ENCODE peak calls at places on chromosome 12, in five cellular contexts. Z is CD8-positive, alpha-beta T cell; N is breast epithelium; U is GM13977; X is mesothelial cell of epicardium. S is an unnamed sample.

GRCh38 chr12:62963642-62964041 is 28.7 kb upstream of the PPM1H start:
- DNase-seq in X (no peak), N (no peak), U (no peak), Z (no peak), S (no peak)

GRCh38 chr12:60333461-60333860 is 737.6 kb downstream of the SLC16A7 start:
- DNase-seq in Z (no peak), X (no peak), U (no peak), N (no peak), S (no peak)

GRCh38 chr12:28814246-28814645 is 334.8 kb upstream of the FAR2 start:
- DNase-seq in N (peak), Z (no peak), U (no peak), X (no peak), S (no peak)

GRCh38 chr12:70576341-70577282 is 60.6 kb downstream of the PTPRB start:
- DNase-seq in X (no peak), U (peak), Z (no peak), N (no peak), S (no peak)

GRCh38 chr12:124747426-124748161 is 116.1 kb downstream of the SCARB1 start:
- DNase-seq in N (no peak), X (no peak), Z (no peak), U (peak), S (no peak)

GRCh38 chr12:63387736-63388135 is 236.7 kb upstream of the AVPR1A start:
- DNase-seq in U (no peak), X (no peak), Z (no peak), N (no peak), S (no peak)

GRCh38 chr12:105775351-105775750 is 363.4 kb downstream of the NUAK1 start:
- DNase-seq in U (no peak), N (no peak), Z (no peak), X (no peak), S (no peak)

GRCh38 chr12:42332301-42332894 is 6.4 kb downstream of the PPHLN1 start:
- DNase-seq in N (no peak), U (peak), Z (no peak), X (no peak), S (no peak)

GRCh38 chr12:121494093-121494787 is 86.6 kb downstream of the KDM2B start:
- DNase-seq in U (peak), Z (peak), X (no peak), N (no peak), S (no peak)

GRCh38 chr12:101698782-101699347 is 1.4 kb downstream of the CHPT1 start:
- DNase-seq in N (no peak), X (no peak), Z (no peak), U (peak), S (no peak)

GRCh38 chr12:1373887-1374286 is 220.5 kb downstream of the FBXL14 start:
- DNase-seq in X (no peak), Z (no peak), N (no peak), U (no peak), S (no peak)

GRCh38 chr12:1581973-1582708 is 12.2 kb downstream of the FBXL14 start:
- DNase-seq in U (no peak), X (no peak), N (no peak), Z (no peak), S (no peak)

GRCh38 chr12:47822386-47822785 is 2.7 kb upstream of the HDAC7 start:
- DNase-seq in Z (no peak), X (no peak), U (no peak), N (no peak), S (no peak)

GRCh38 chr12:3241621-3242020 is 164.4 kb downstream of the TSPAN9 start:
- DNase-seq in U (no peak), X (no peak), N (no peak), Z (no peak), S (no peak)

GRCh38 chr12:89949457-89950195 is 241.0 kb upstream of the ATP2B1 start:
- DNase-seq in U (peak), X (no peak), N (no peak), Z (peak), S (no peak)

GRCh38 chr12:98980508-98980907 is 335.4 kb downstream of the APAF1 start:
- DNase-seq in U (no peak), X (no peak), N (no peak), Z (no peak), S (no peak)

GRCh38 chr12:110705309-110705708 is 16.4 kb upstream of the HVCN1 start:
- DNase-seq in N (no peak), U (no peak), X (no peak), Z (no peak), S (no peak)

GRCh38 chr12:119444462-119445044 is 110.0 kb downstream of the CCDC60 start:
- DNase-seq in U (peak), Z (no peak), N (no peak), X (no peak), S (peak)

GRCh38 chr12:80617733-80618132 is 89.7 kb upstream of the MYF6 start:
- DNase-seq in U (no peak), X (no peak), Z (no peak), N (no peak), S (no peak)

GRCh38 chr12:111446631-111447570 is 41.2 kb downstream of the SH2B3 start:
- DNase-seq in X (peak), Z (no peak), N (peak), U (no peak), S (no peak)

GRCh38 chr12:58639323-58639934 is 280.9 kb downstream of the LRIG3 start:
- DNase-seq in X (no peak), U (no peak), N (no peak), Z (no peak), S (no peak)

GRCh38 chr12:132886529-132887477 is 602 bp downstream of the CHFR start:
- DNase-seq in U (no peak), N (no peak), Z (no peak), X (peak), S (no peak)

GRCh38 chr12:130818381-130819247 is 20.4 kb downstream of the STX2 start:
- DNase-seq in X (peak), N (peak), Z (peak), U (peak), S (no peak)

GRCh38 chr12:130456375-130457199 is 118.9 kb downstream of the PIWIL1 start:
- DNase-seq in N (no peak), Z (no peak), X (no peak), U (no peak), S (no peak)

GRCh38 chr12:105393586-105393985 is 63.1 kb downstream of the C12orf75 start:
- DNase-seq in X (no peak), N (no peak), Z (no peak), U (no peak), S (no peak)

GRCh38 chr12:126117502-126117901 is 1052.3 kb downstream of the AACS start:
- DNase-seq in N (no peak), Z (no peak), U (no peak), X (no peak), S (no peak)

GRCh38 chr12:6824085-6824800 is 2.6 kb downstream of the GPR162 start:
- DNase-seq in N (no peak), U (no peak), Z (no peak), X (no peak), S (no peak)

GRCh38 chr12:26744697-26745440 is 88.1 kb downstream of the ITPR2 start:
- DNase-seq in U (no peak), X (no peak), N (no peak), Z (no peak), S (no peak)

GRCh38 chr12:9784816-9785215 is 24.1 kb upstream of the CD69 start:
- DNase-seq in Z (no peak), N (no peak), X (no peak), U (no peak), S (no peak)

GRCh38 chr12:9784326-9784725 is 23.6 kb upstream of the CD69 start:
- DNase-seq in Z (no peak), X (no peak), U (no peak), N (no peak), S (no peak)

GRCh38 chr12:9782547-9783382 is 22.1 kb upstream of the CD69 start:
- DNase-seq in U (no peak), X (no peak), N (no peak), Z (no peak), S (no peak)

GRCh38 chr12:9786726-9787339 is 26.1 kb upstream of the CD69 start:
- DNase-seq in N (no peak), Z (no peak), U (no peak), X (no peak), S (no peak)

DNA sequence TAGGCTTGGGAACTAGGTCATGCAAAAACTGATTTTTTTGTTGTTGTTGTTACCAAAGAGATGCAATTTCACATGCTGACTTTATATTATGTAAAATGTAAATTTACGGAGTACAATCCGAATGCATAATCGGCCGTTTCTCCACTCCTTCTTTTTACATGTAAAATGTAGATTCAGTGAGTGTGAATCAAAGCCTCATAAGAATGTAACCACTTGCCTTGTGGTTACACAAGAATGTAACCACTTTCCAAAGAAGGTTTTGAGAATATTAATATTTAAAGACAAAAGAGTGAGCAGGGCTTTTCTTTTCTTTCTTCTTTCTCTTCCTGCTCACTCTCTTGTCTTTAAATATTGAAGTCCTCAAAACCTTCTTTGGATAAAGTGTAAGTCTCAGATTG is 26.6 kb upstream of the CD69 start:
- DNase-seq in U (no peak), N (no peak), X (no peak), Z (no peak), S (no peak)
- TF ChIP-seq CTCF in U (no peak), N (no peak), X (no peak), Z (no peak), S (no peak)

GRCh38 chr12:93742086-93742934 is 65.1 kb downstream of the CRADD start:
- DNase-seq in N (peak), Z (peak), X (peak), U (peak), S (no peak)
- TF ChIP-seq CTCF in N (no peak), Z (no peak), X (no peak), U (peak), S (no peak)

GRCh38 chr12:18320036-18320617 is 58.8 kb downstream of the PIK3C2G start:
- DNase-seq in U (peak), N (no peak), X (no peak), Z (no peak), S (no peak)
- TF ChIP-seq CTCF in U (peak), N (no peak), X (peak), Z (no peak), S (peak)

GRCh38 chr12:109477185-109477962 is at the start of the genes KCTD10 and UBE3B:
- DNase-seq in X (peak), N (peak), U (peak), Z (peak), S (peak)
- TF ChIP-seq CTCF in X (no peak), N (no peak), U (no peak), Z (no peak), S (no peak)

DNA sequence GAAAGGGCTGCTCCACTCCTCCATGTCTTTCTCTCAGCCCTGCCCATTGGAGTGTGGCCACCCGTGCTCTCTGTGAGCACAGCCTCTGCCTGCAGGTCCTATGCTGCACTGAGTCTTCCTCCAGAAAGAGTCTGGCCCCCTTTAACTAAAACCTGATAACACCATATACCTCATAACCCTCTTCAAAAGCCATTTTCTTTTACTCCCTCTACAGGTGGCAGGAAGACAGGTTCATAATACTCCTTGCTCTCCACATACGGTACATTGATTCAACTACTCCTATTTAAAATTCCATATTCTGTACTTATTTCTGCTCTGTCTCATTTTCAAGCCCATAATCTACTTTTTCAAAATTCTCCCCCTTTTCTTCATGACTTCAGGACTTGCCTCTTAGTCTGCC is 144.0 kb downstream of the HELB start:
- DNase-seq in U (no peak), X (no peak), N (no peak), Z (no peak), S (no peak)
- TF ChIP-seq CTCF in U (no peak), X (no peak), N (no peak), Z (no peak), S (no peak)

GRCh38 chr12:18522806-18523205 is 215.0 kb downstream of the PLCZ1 start:
- DNase-seq in X (no peak), Z (no peak), N (no peak), U (no peak), S (no peak)
- TF ChIP-seq CTCF in X (no peak), Z (no peak), N (no peak), U (no peak), S (no peak)